ENCODE peak calls at places on chromosomes 12 and 14, in four cellular contexts. One of them, this sample, is unnamed.

GRCh38 chr14:96754845-96755184 is 42.4 kb upstream of the VRK1 start:
- DNase-seq in K562: no peak
- DNase-seq in pancreas: no peak
- DNase-seq in suprapubic skin: no peak
- DNase-seq in this sample: no peak

GRCh38 chr12:120342156-120342555 is 14.6 kb upstream of the PLA2G1B start:
- DNase-seq in pancreas: no peak
- DNase-seq in suprapubic skin: no peak
- DNase-seq in K562: no peak
- DNase-seq in this sample: no peak

GRCh38 chr12:58915634-58916033 is 4.7 kb downstream of the LRIG3 start:
- DNase-seq in K562: no peak
- DNase-seq in pancreas: peak; percentile 31
- DNase-seq in suprapubic skin: peak; percentile 80
- DNase-seq in this sample: peak; percentile 64

GRCh38 chr12:42568952-42569916 is 20.3 kb downstream of the PRICKLE1 start:
- DNase-seq in suprapubic skin: no peak
- DNase-seq in K562: no peak
- DNase-seq in pancreas: peak; percentile 11
- DNase-seq in this sample: no peak

GRCh38 chr12:94618995-94619695 is 31.2 kb downstream of the TMCC3 start:
- DNase-seq in suprapubic skin: no peak
- DNase-seq in K562: no peak
- DNase-seq in pancreas: no peak
- DNase-seq in this sample: no peak

GRCh38 chr12:115160290-115161108 is 476.5 kb upstream of the TBX3 start:
- DNase-seq in K562: no peak
- DNase-seq in suprapubic skin: no peak
- DNase-seq in pancreas: no peak
- DNase-seq in this sample: no peak

GRCh38 chr14:104204660-104205149 is 66.3 kb downstream of the KIF26A start:
- DNase-seq in K562: no peak
- DNase-seq in suprapubic skin: no peak
- DNase-seq in pancreas: no peak
- DNase-seq in this sample: no peak

GRCh38 chr14:61460853-61461611 is 139.7 kb downstream of the PRKCH start:
- DNase-seq in pancreas: no peak
- DNase-seq in suprapubic skin: no peak
- DNase-seq in K562: peak; percentile 12
- DNase-seq in this sample: no peak

GRCh38 chr12:72083096-72083825 is 144.6 kb downstream of the TPH2 start:
- DNase-seq in pancreas: no peak
- DNase-seq in suprapubic skin: no peak
- DNase-seq in K562: no peak
- DNase-seq in this sample: no peak

GRCh38 chr12:88579941-88580871 is at the start of gene KITLG:
- DNase-seq in K562: no peak
- DNase-seq in suprapubic skin: peak; percentile 90
- DNase-seq in pancreas: peak; percentile 81
- DNase-seq in this sample: peak; percentile 88

GRCh38 chr12:88578274-88578673 is 2.0 kb downstream of the KITLG start:
- DNase-seq in pancreas: no peak
- DNase-seq in suprapubic skin: no peak
- DNase-seq in K562: no peak
- DNase-seq in this sample: no peak

GRCh38 chr12:88577537-88577936 is 2.7 kb downstream of the KITLG start:
- DNase-seq in pancreas: no peak
- DNase-seq in suprapubic skin: no peak
- DNase-seq in K562: no peak
- DNase-seq in this sample: no peak

GRCh38 chr12:88579572-88579940 is 715 bp downstream of the KITLG start:
- DNase-seq in pancreas: peak; percentile 53
- DNase-seq in K562: no peak
- DNase-seq in suprapubic skin: no peak
- DNase-seq in this sample: peak; percentile 65

DNA sequence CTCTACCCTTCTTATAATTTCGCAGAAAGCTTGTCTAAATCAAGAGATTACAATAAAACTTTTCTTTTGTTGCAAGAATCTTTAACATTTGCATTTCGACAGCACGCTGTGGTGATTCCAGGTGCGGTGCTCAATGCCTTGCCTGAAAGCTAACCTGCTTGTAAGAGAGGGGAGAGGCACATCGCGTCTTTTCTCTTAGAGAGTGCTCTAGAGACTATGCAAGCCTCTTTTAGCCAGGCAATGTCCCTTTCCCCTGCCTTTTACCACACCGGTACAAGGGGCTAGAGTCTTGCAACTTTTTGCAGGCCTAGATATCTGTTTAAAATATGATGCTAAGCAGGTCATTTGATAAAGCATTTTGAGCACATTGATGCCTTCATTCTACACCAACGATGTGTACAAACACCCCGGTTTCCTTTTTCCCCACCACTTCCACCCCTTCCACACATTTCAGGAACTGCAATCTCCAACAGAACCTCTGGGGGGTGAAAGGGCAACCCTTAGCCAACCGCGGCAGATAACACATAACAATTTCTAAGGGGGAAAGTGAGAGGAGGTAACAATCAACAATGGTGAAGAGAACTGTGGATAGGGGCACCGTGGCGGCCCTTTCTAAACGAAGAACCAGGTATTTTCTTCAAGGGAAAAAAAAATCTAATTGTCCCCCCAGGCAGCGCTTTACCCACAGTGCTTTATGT is 1.3 kb downstream of the KITLG start:
- DNase-seq in suprapubic skin: no peak
- DNase-seq in K562: no peak
- DNase-seq in pancreas: peak; percentile 9
- DNase-seq in this sample: peak; percentile 64
- TF ChIP-seq CTCF in suprapubic skin: peak; percentile 18
- TF ChIP-seq CTCF in K562: no peak
- TF ChIP-seq CTCF in pancreas: peak; percentile 40
- TF ChIP-seq CTCF in this sample: peak; percentile 39

GRCh38 chr12:132447731-132448452 is 42.1 kb upstream of the FBRSL1 start:
- DNase-seq in suprapubic skin: no peak
- DNase-seq in K562: no peak
- DNase-seq in pancreas: no peak
- DNase-seq in this sample: no peak

GRCh38 chr12:132448453-132448800 is 41.5 kb upstream of the FBRSL1 start:
- DNase-seq in pancreas: no peak
- DNase-seq in suprapubic skin: no peak
- DNase-seq in K562: no peak
- DNase-seq in this sample: no peak

GRCh38 chr12:132446535-132447326 is 43.2 kb upstream of the FBRSL1 start:
- DNase-seq in suprapubic skin: no peak
- DNase-seq in K562: no peak
- DNase-seq in pancreas: no peak
- DNase-seq in this sample: no peak

GRCh38 chr12:132445884-132446471 is 44.0 kb upstream of the FBRSL1 start:
- DNase-seq in pancreas: no peak
- DNase-seq in suprapubic skin: no peak
- DNase-seq in K562: peak; percentile 94
- DNase-seq in this sample: peak; percentile 67

GRCh38 chr12:132447327-132447720 is 42.6 kb upstream of the FBRSL1 start:
- DNase-seq in pancreas: no peak
- DNase-seq in suprapubic skin: no peak
- DNase-seq in K562: no peak
- DNase-seq in this sample: no peak
- H3K4me1 ChIP-seq in pancreas: no peaks in the 10 kb centered on the region
- H3K4me1 ChIP-seq in suprapubic skin: peaks cover 20% of the 10 kb centered on the region
- H3K4me1 ChIP-seq in K562: peaks cover 33% of the 10 kb centered on the region
- H3K4me1 ChIP-seq in this sample: no peaks in the 10 kb centered on the region

DNA sequence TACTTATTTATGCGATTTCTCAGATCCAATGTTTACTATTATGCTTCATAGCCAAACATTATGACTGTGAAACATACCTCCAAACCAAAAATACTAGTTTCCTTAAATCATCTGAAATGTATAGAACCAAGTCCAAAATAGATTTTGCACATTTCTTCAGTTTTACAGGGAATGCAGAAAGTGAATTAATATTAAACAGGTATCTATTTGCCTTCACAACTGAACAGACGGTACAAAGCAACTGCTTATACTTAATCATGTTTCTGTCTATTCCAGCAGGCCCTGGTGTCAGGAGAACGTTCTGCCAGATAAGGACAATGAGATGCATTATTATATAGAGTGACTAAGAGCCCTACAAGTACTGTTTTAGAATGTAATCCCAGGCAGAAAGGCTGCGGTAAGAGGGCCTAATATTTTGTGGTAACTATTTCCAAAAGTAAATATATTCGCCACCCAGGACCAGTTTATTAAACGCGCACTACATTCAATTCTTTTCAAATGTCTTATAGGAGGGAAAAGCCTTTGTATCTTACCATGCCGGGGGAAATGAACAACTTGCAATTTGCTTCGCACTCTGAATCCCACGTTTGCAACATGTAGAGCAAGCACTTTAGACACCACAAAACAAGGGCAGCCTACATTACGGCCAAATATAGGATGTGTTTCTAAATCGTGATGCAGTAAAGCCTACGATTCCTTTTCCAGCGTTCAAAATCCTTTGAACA is 1.5 kb downstream of the CORO1C start:
- DNase-seq in K562: no peak
- DNase-seq in pancreas: no peak
- DNase-seq in suprapubic skin: no peak
- DNase-seq in this sample: no peak
- H3K36me3 ChIP-seq in K562: peaks cover 25% of the 10 kb centered on the region
- H3K36me3 ChIP-seq in pancreas: no peaks in the 10 kb centered on the region
- H3K36me3 ChIP-seq in suprapubic skin: no peaks in the 10 kb centered on the region
- H3K36me3 ChIP-seq in this sample: no peaks in the 10 kb centered on the region

DNA sequence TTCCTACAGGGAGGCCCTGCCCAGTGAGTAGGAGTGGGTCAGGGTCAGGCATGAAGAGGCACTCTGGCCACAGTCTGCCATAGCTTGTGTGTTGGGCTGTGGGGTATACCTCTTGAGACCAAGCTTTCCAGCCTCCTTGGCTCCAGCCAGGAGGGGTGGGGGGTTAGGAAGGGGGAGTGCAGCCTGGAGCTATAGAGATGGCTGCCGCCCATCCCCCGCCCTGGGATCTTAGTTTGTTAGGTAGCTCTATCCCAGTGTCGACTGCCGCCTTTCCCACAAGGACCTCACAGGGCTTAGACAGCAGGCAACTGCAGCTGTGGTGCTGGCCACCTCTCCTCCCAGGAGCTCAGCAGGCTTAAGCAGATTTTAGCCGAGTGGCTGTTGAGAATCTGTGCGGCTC is 216.4 kb downstream of the PLCZ1 start:
- DNase-seq in suprapubic skin: no peak
- DNase-seq in pancreas: no peak
- DNase-seq in K562: no peak
- DNase-seq in this sample: no peak
- TF ChIP-seq CTCF in suprapubic skin: no peak
- TF ChIP-seq CTCF in pancreas: no peak
- TF ChIP-seq CTCF in K562: no peak
- TF ChIP-seq CTCF in this sample: no peak

DNA sequence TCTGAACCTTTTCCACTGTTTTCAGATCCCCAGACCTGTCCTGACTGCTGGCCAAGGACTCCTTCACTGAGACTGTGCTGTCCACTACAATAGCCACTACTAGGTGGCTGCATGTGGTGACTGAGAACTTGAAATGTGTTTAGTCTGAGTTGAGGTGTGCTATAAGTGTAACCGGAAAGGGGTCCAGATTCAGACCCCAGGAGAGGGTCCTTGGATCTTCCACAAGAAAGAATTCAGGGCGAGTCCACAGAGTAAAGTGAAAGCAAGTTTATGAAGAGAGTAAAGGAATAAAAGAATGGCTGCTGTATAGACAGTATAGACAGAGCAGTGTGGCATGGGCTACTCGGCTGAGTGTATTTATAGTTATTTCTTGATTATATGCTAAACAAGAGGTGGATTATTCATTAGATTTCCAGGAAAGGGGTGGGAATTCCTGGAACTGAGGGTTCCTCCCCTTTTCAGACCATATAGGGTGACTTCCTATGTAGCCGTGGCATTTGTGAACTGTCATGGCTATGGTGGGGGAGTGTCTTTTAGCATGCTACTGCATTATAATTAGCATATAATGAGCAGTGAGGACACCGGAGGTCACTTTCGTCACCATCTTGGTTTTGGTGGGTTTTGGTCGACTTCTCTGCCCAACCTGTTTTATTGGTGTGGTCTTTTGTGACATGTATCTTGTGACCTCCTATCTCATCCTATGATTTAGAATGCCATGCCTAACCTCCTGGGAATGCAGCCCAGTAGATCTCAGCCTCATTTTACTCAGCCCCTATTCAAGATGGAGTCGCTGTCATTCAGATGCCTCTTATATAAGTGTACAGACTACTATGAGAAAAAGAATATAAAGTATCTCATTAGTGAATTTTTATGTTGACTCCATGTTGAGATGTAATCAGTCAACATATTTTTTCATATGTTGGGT is 70.0 kb upstream of the SRSF5 start:
- DNase-seq in K562: peak; percentile 45
- DNase-seq in suprapubic skin: no peak
- DNase-seq in pancreas: no peak
- DNase-seq in this sample: no peak
- H3K4me1 ChIP-seq in K562: peaks cover 25% of the 10 kb centered on the region
- H3K4me1 ChIP-seq in suprapubic skin: peaks cover 62% of the 10 kb centered on the region
- H3K4me1 ChIP-seq in pancreas: peaks cover 98% of the 10 kb centered on the region
- H3K4me1 ChIP-seq in this sample: peaks cover 70% of the 10 kb centered on the region

GRCh38 chr14:85675957-85676356 is 146.0 kb downstream of the FLRT2 start:
- DNase-seq in suprapubic skin: no peak
- DNase-seq in pancreas: no peak
- DNase-seq in K562: no peak
- DNase-seq in this sample: no peak
- H3K36me3 ChIP-seq in suprapubic skin: no peaks in the 10 kb centered on the region
- H3K36me3 ChIP-seq in pancreas: no peaks in the 10 kb centered on the region
- H3K36me3 ChIP-seq in K562: no peaks in the 10 kb centered on the region
- H3K36me3 ChIP-seq in this sample: no peaks in the 10 kb centered on the region

GRCh38 chr14:71138236-71139057 is 231.2 kb downstream of the PCNX1 start:
- DNase-seq in pancreas: no peak
- DNase-seq in suprapubic skin: no peak
- DNase-seq in K562: no peak
- DNase-seq in this sample: no peak

GRCh38 chr14:71140157-71140556 is 232.9 kb downstream of the PCNX1 start:
- DNase-seq in pancreas: no peak
- DNase-seq in suprapubic skin: no peak
- DNase-seq in K562: no peak
- DNase-seq in this sample: no peak

GRCh38 chr14:71141701-71142374 is 234.6 kb downstream of the PCNX1 start:
- DNase-seq in K562: no peak
- DNase-seq in suprapubic skin: peak; percentile 50
- DNase-seq in pancreas: no peak
- DNase-seq in this sample: no peak

GRCh38 chr14:71137536-71138235 is 230.4 kb downstream of the PCNX1 start:
- DNase-seq in pancreas: no peak
- DNase-seq in K562: no peak
- DNase-seq in suprapubic skin: no peak
- DNase-seq in this sample: no peak

GRCh38 chr14:71139058-71139946 is 232.0 kb downstream of the PCNX1 start:
- DNase-seq in pancreas: peak; percentile 17
- DNase-seq in K562: peak; percentile 71
- DNase-seq in suprapubic skin: no peak
- DNase-seq in this sample: peak; percentile 70
- TF ChIP-seq CTCF in pancreas: peak; percentile 82
- TF ChIP-seq CTCF in K562: peak; percentile 71
- TF ChIP-seq CTCF in suprapubic skin: peak; percentile 81
- TF ChIP-seq CTCF in this sample: peak; percentile 89

This sample was measured in mucosa of descending colon.